ENCODE peak calls at places on chromosomes 1 and 21, in six cellular contexts. S, J, D, V, K and N are unnamed samples.

GRCh38 chr1:73401666-73402065 is 796.3 kb downstream of the LRRIQ3 start:
- DNase-seq in S (peak), J (no peak), D (no peak), V (no peak), K (no peak), N (no peak)

GRCh38 chr1:54973205-54973921 is 7.1 kb upstream of the TMEM61 start:
- DNase-seq in S (peak), J (no peak), D (peak), V (peak), K (no peak), N (no peak)

GRCh38 chr1:22154626-22155025 is 11.7 kb upstream of the WNT4 start:
- DNase-seq in S (no peak), J (no peak), D (no peak), V (no peak), K (no peak), N (no peak)

GRCh38 chr1:214141486-214141885 is 139.5 kb upstream of the SMYD2 start:
- DNase-seq in S (no peak), J (no peak), D (no peak), V (no peak), K (no peak), N (no peak)

GRCh38 chr1:99945174-99945573 is 24.6 kb upstream of the SLC35A3 start:
- DNase-seq in S (no peak), J (no peak), D (no peak), V (no peak), K (no peak), N (no peak)

GRCh38 chr1:192639607-192640368 is 3.8 kb downstream of the RGS13 start:
- DNase-seq in S (peak), J (no peak), D (no peak), V (no peak), K (no peak), N (no peak)

GRCh38 chr1:94104776-94105462 is 16.0 kb downstream of the ABCA4 start:
- DNase-seq in S (no peak), J (no peak), D (no peak), V (no peak), K (no peak), N (no peak)

GRCh38 chr1:184931566-184931965 is 42.7 kb downstream of the NIBAN1 start:
- DNase-seq in S (no peak), J (no peak), D (no peak), V (no peak), K (no peak), N (no peak)

GRCh38 chr1:31764307-31765040 is at the start of gene ADGRB2:
- DNase-seq in S (no peak), J (no peak), D (no peak), V (no peak), K (no peak), N (no peak)

GRCh38 chr1:35850051-35850450 is 33.0 kb upstream of the AGO1 start:
- DNase-seq in S (no peak), J (no peak), D (no peak), V (no peak), K (no peak), N (no peak)

GRCh38 chr21:45299026-45299863 is 11.6 kb upstream of the POFUT2 start:
- DNase-seq in S (no peak), J (peak), D (no peak), V (peak), K (no peak), N (peak)

GRCh38 chr1:107670397-107670796 is 294.6 kb downstream of the VAV3 start:
- DNase-seq in S (no peak), J (no peak), D (no peak), V (no peak), K (no peak), N (no peak)

GRCh38 chr1:239831577-239832355 is 259.9 kb upstream of the FMN2 start:
- DNase-seq in S (no peak), J (no peak), D (no peak), V (no peak), K (no peak), N (no peak)

GRCh38 chr1:216057080-216057479 is 366.2 kb downstream of the USH2A start:
- DNase-seq in S (peak), J (no peak), D (no peak), V (no peak), K (no peak), N (no peak)

GRCh38 chr1:156627313-156627880 is 8.2 kb downstream of the HAPLN2 start:
- DNase-seq in S (peak), J (no peak), D (peak), V (no peak), K (no peak), N (no peak)

GRCh38 chr1:181508486-181509165 is 25.3 kb downstream of the CACNA1E start:
- DNase-seq in S (peak), J (no peak), D (no peak), V (no peak), K (no peak), N (no peak)

GRCh38 chr1:223634423-223634822 is 31.1 kb downstream of the CAPN8 start:
- DNase-seq in S (no peak), J (no peak), D (no peak), V (no peak), K (no peak), N (no peak)

GRCh38 chr1:202951437-202951836 is 6.7 kb downstream of the ADIPOR1 start:
- DNase-seq in S (no peak), J (no peak), D (no peak), V (no peak), K (no peak), N (no peak)

GRCh38 chr1:201786824-201787223 is 42.1 kb upstream of the IPO9 start:
- DNase-seq in S (no peak), J (no peak), D (no peak), V (peak), K (no peak), N (no peak)

GRCh38 chr1:155206891-155207577 is 663 bp downstream of the THBS3 start:
- DNase-seq in S (peak), J (peak), D (peak), V (peak), K (peak), N (peak)

GRCh38 chr1:117537291-117537920 is 68.4 kb upstream of the TENT5C start:
- DNase-seq in S (no peak), J (no peak), D (no peak), V (no peak), K (no peak), N (peak)
- TF ChIP-seq CTCF in S (no peak), J (no peak), D (no peak), V (no peak), K (no peak), N (no peak)

GRCh38 chr1:151993734-151994496 is at the start of gene S100A10:
- DNase-seq in S (peak), J (peak), D (peak), V (peak), K (peak), N (peak)
- TF ChIP-seq POLR2A in S (peak), J (peak), D (peak), V (peak), K (no peak), N (no peak)

GRCh38 chr1:37420461-37420860 is 53.9 kb upstream of the ZC3H12A start:
- DNase-seq in S (no peak), J (no peak), D (no peak), V (no peak), K (no peak), N (no peak)
- TF ChIP-seq CTCF in S (no peak), J (no peak), D (no peak), V (no peak), K (no peak), N (no peak)

GRCh38 chr1:13703128-13703513 is 3.1 kb downstream of the PRDM2 start:
- DNase-seq in S (no peak), J (no peak), D (no peak), V (no peak), K (no peak), N (no peak)
- TF ChIP-seq POLR2A in S (no peak), J (no peak), D (no peak), V (no peak), K (no peak), N (no peak)